ENCODE peak calls at places on chromosome 10, in seven cellular contexts. One of them, this sample, is unnamed.

GRCh38 chr10:99958287-99958686 is 51.5 kb downstream of the DNMBP start:
- DNase-seq in left lung: no peak
- DNase-seq in type B pancreatic cell: no peak
- DNase-seq in astrocyte of the spinal cord: peak; percentile 28
- DNase-seq in stomach: no peak
- DNase-seq in hepatocyte: no peak
- DNase-seq in RWPE1: no peak
- DNase-seq in this sample: no peak

GRCh38 chr10:126518186-126519080 is 130.2 kb upstream of the ADAM12 start:
- DNase-seq in left lung: no peak
- DNase-seq in hepatocyte: no peak
- DNase-seq in stomach: no peak
- DNase-seq in astrocyte of the spinal cord: no peak
- DNase-seq in RWPE1: no peak
- DNase-seq in type B pancreatic cell: no peak
- DNase-seq in this sample: no peak

GRCh38 chr10:26367771-26368170 is 70.4 kb upstream of the APBB1IP start:
- DNase-seq in RWPE1: peak; percentile 59
- DNase-seq in stomach: peak; percentile 51
- DNase-seq in hepatocyte: peak; percentile 85
- DNase-seq in astrocyte of the spinal cord: peak; percentile 17
- DNase-seq in left lung: no peak
- DNase-seq in type B pancreatic cell: no peak
- DNase-seq in this sample: peak; percentile 79

GRCh38 chr10:25858076-25858475 is 76.0 kb upstream of the MYO3A start:
- DNase-seq in type B pancreatic cell: no peak
- DNase-seq in stomach: no peak
- DNase-seq in RWPE1: no peak
- DNase-seq in hepatocyte: no peak
- DNase-seq in astrocyte of the spinal cord: no peak
- DNase-seq in left lung: no peak
- DNase-seq in this sample: no peak

GRCh38 chr10:21529236-21529910 is 3.9 kb upstream of the SKIDA1 start:
- DNase-seq in astrocyte of the spinal cord: no peak
- DNase-seq in RWPE1: no peak
- DNase-seq in left lung: no peak
- DNase-seq in hepatocyte: no peak
- DNase-seq in type B pancreatic cell: no peak
- DNase-seq in stomach: no peak
- DNase-seq in this sample: no peak

GRCh38 chr10:109062371-109062770 is 860.9 kb downstream of the XPNPEP1 start:
- DNase-seq in stomach: no peak
- DNase-seq in astrocyte of the spinal cord: peak; percentile 40
- DNase-seq in RWPE1: no peak
- DNase-seq in type B pancreatic cell: no peak
- DNase-seq in left lung: no peak
- DNase-seq in hepatocyte: peak; percentile 11
- DNase-seq in this sample: no peak

GRCh38 chr10:105756386-105756785 is 1115.3 kb downstream of the SORCS3 start:
- DNase-seq in type B pancreatic cell: no peak
- DNase-seq in astrocyte of the spinal cord: no peak
- DNase-seq in hepatocyte: no peak
- DNase-seq in stomach: no peak
- DNase-seq in left lung: no peak
- DNase-seq in RWPE1: no peak
- DNase-seq in this sample: no peak

GRCh38 chr10:99080275-99080816 is 155.3 kb downstream of the HPSE2 start:
- DNase-seq in astrocyte of the spinal cord: no peak
- DNase-seq in type B pancreatic cell: no peak
- DNase-seq in stomach: no peak
- DNase-seq in left lung: no peak
- DNase-seq in RWPE1: no peak
- DNase-seq in hepatocyte: no peak
- DNase-seq in this sample: no peak

GRCh38 chr10:26408858-26409494 is 29.2 kb upstream of the APBB1IP start:
- DNase-seq in stomach: no peak
- DNase-seq in left lung: no peak
- DNase-seq in type B pancreatic cell: no peak
- DNase-seq in RWPE1: no peak
- DNase-seq in hepatocyte: no peak
- DNase-seq in astrocyte of the spinal cord: no peak
- DNase-seq in this sample: no peak

GRCh38 chr10:119199231-119199992 is 8.0 kb upstream of the GRK5 start:
- DNase-seq in RWPE1: peak; percentile 64
- DNase-seq in astrocyte of the spinal cord: peak; percentile 85
- DNase-seq in hepatocyte: peak; percentile 88
- DNase-seq in stomach: peak; percentile 64
- DNase-seq in type B pancreatic cell: peak; percentile 73
- DNase-seq in left lung: peak; percentile 55
- DNase-seq in this sample: peak; percentile 44

GRCh38 chr10:30885423-30885822 is 146.2 kb downstream of the ZNF438 start:
- DNase-seq in astrocyte of the spinal cord: no peak
- DNase-seq in hepatocyte: no peak
- DNase-seq in type B pancreatic cell: no peak
- DNase-seq in left lung: no peak
- DNase-seq in stomach: no peak
- DNase-seq in RWPE1: no peak
- DNase-seq in this sample: no peak

GRCh38 chr10:103884681-103885139 is 29.3 kb upstream of the SH3PXD2A start:
- DNase-seq in hepatocyte: peak; percentile 76
- DNase-seq in RWPE1: peak; percentile 86
- DNase-seq in astrocyte of the spinal cord: peak; percentile 57
- DNase-seq in type B pancreatic cell: no peak
- DNase-seq in left lung: no peak
- DNase-seq in stomach: no peak
- DNase-seq in this sample: peak; percentile 52

GRCh38 chr10:178208-178607 is 43.0 kb downstream of the ZMYND11 start:
- DNase-seq in left lung: no peak
- DNase-seq in astrocyte of the spinal cord: peak; percentile 61
- DNase-seq in stomach: no peak
- DNase-seq in type B pancreatic cell: no peak
- DNase-seq in hepatocyte: peak; percentile 18
- DNase-seq in RWPE1: peak; percentile 36
- DNase-seq in this sample: no peak

GRCh38 chr10:13074562-13075451 is 25.2 kb upstream of the OPTN start:
- DNase-seq in astrocyte of the spinal cord: peak; percentile 74
- DNase-seq in hepatocyte: peak; percentile 89
- DNase-seq in RWPE1: peak; percentile 81
- DNase-seq in left lung: peak; percentile 57
- DNase-seq in type B pancreatic cell: no peak
- DNase-seq in stomach: peak; percentile 68
- DNase-seq in this sample: peak; percentile 75

GRCh38 chr10:88091490-88092061 is 228.2 kb downstream of the PTEN start:
- DNase-seq in type B pancreatic cell: no peak
- DNase-seq in RWPE1: peak; percentile 48
- DNase-seq in left lung: peak; percentile 53
- DNase-seq in stomach: peak; percentile 38
- DNase-seq in hepatocyte: no peak
- DNase-seq in astrocyte of the spinal cord: no peak
- DNase-seq in this sample: no peak

GRCh38 chr10:127300868-127301321 is 104.5 kb upstream of the INSYN2A start:
- DNase-seq in astrocyte of the spinal cord: no peak
- DNase-seq in left lung: no peak
- DNase-seq in stomach: peak; percentile 40
- DNase-seq in hepatocyte: peak; percentile 67
- DNase-seq in RWPE1: no peak
- DNase-seq in type B pancreatic cell: no peak
- DNase-seq in this sample: peak; percentile 19

GRCh38 chr10:67438605-67439258 is 257.3 kb downstream of the CTNNA3 start:
- DNase-seq in stomach: no peak
- DNase-seq in left lung: no peak
- DNase-seq in astrocyte of the spinal cord: no peak
- DNase-seq in hepatocyte: peak; percentile 28
- DNase-seq in RWPE1: no peak
- DNase-seq in type B pancreatic cell: no peak
- DNase-seq in this sample: no peak

GRCh38 chr10:86943316-86944030 is 13.9 kb downstream of the MMRN2 start:
- DNase-seq in hepatocyte: no peak
- DNase-seq in RWPE1: no peak
- DNase-seq in left lung: no peak
- DNase-seq in astrocyte of the spinal cord: no peak
- DNase-seq in type B pancreatic cell: peak; percentile 60
- DNase-seq in stomach: peak; percentile 24
- DNase-seq in this sample: no peak

GRCh38 chr10:27743736-27744477 is 1.7 kb downstream of the MKX start:
- DNase-seq in hepatocyte: peak; percentile 33
- DNase-seq in type B pancreatic cell: no peak
- DNase-seq in left lung: peak; percentile 35
- DNase-seq in astrocyte of the spinal cord: peak; percentile 19
- DNase-seq in stomach: no peak
- DNase-seq in RWPE1: no peak
- DNase-seq in this sample: no peak

GRCh38 chr10:123044391-123044790 is 35.6 kb downstream of the ACADSB start:
- DNase-seq in type B pancreatic cell: no peak
- DNase-seq in hepatocyte: no peak
- DNase-seq in stomach: no peak
- DNase-seq in RWPE1: peak; percentile 27
- DNase-seq in astrocyte of the spinal cord: peak; percentile 11
- DNase-seq in left lung: no peak
- DNase-seq in this sample: no peak

GRCh38 chr10:16156681-16157080 is 280.1 kb upstream of the PTER start:
- DNase-seq in hepatocyte: no peak
- DNase-seq in stomach: no peak
- DNase-seq in astrocyte of the spinal cord: no peak
- DNase-seq in RWPE1: no peak
- DNase-seq in left lung: no peak
- DNase-seq in type B pancreatic cell: no peak
- DNase-seq in this sample: no peak

DNA sequence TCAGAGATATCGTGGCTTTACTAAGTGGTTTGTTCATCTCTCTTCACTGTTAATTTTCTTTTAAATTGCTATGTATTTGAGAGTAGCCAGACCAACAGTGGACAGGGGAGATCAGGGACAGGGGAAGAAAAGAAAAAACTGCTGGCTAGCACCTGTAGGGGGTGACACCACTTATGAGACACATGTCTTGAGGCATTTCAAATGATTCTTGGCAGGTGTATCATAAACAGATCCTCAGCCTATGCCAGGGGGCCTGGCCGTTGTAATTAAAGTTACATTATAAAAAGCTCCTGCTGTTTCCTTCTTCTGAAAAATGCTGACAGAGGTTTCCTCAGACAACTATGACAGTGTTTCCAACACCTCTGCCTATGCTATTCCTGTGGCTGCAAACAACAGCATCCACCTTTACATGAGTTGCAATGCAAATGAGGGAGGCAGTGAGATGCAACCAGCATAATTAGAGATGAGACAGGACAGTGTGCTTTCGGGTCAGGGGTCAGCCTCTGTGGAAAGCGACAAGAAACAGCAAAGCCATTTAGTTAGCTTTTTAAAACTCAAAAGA is 281.0 kb upstream of the PTER start:
- DNase-seq in hepatocyte: peak; percentile 8
- DNase-seq in astrocyte of the spinal cord: no peak
- DNase-seq in type B pancreatic cell: no peak
- DNase-seq in stomach: no peak
- DNase-seq in left lung: no peak
- DNase-seq in RWPE1: no peak
- DNase-seq in this sample: no peak
- TF ChIP-seq CTCF in hepatocyte: peak; percentile 5
- TF ChIP-seq CTCF in astrocyte of the spinal cord: no peak
- TF ChIP-seq CTCF in type B pancreatic cell: no peak
- TF ChIP-seq CTCF in stomach: no peak
- TF ChIP-seq CTCF in left lung: no peak
- TF ChIP-seq CTCF in RWPE1: no peak
- TF ChIP-seq CTCF in this sample: no peak

GRCh38 chr10:92183199-92183598 is 107.7 kb downstream of the CPEB3 start:
- DNase-seq in astrocyte of the spinal cord: no peak
- DNase-seq in hepatocyte: no peak
- DNase-seq in RWPE1: no peak
- DNase-seq in left lung: no peak
- DNase-seq in stomach: no peak
- DNase-seq in type B pancreatic cell: no peak
- DNase-seq in this sample: no peak
- TF ChIP-seq CTCF in astrocyte of the spinal cord: no peak
- TF ChIP-seq CTCF in hepatocyte: no peak
- TF ChIP-seq CTCF in RWPE1: no peak
- TF ChIP-seq CTCF in left lung: no peak
- TF ChIP-seq CTCF in stomach: no peak
- TF ChIP-seq CTCF in type B pancreatic cell: no peak
- TF ChIP-seq CTCF in this sample: no peak

DNA sequence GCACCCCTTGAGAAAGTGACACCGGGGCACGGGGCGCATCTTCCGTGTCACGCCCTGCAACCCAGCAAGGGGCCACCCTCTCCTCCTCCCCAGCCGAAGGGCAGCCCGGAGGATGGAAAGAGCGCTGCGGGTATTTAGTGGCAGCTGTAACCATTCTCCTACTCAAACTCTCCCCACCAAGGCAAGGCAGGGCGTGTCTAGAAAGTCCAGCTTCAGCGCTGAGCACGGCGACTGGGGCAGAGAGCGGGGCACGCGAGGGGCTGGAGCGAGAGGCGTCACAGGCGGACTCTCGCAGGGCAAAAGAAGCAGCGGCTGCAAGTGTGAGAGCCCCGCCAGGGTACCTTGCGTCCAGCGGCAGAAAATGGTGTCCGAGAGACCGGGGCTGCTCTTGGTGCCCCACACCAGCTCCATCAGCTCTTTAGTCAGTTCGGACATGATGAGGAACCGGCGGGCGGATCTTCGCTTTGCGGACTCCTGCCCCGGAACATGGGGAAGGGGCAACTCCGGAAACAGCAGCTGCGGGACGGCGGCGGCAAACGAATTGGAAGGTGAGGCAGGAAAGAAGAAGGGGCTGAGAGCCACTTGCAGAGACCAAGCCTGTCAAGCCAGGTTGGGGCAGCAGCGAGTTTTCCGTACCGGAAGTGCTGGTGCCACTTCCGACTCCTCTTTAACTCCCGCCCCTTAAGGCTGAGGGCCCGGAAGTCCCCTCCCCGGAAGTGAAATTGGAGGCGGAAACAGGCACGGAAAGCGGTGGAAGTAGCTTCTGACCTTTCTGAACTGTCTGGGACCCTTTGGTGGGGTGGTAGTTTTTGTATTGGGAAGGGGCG is at the start of gene MINDY3:
- DNase-seq in hepatocyte: peak; percentile 86
- DNase-seq in stomach: peak; percentile 80
- DNase-seq in type B pancreatic cell: peak; percentile 75
- DNase-seq in RWPE1: peak; percentile 73
- DNase-seq in astrocyte of the spinal cord: peak; percentile 83
- DNase-seq in left lung: peak; percentile 88
- DNase-seq in this sample: peak; percentile 65
- TF ChIP-seq CTCF in hepatocyte: no peak
- TF ChIP-seq CTCF in stomach: no peak
- TF ChIP-seq CTCF in type B pancreatic cell: no peak
- TF ChIP-seq CTCF in RWPE1: no peak
- TF ChIP-seq CTCF in astrocyte of the spinal cord: no peak
- TF ChIP-seq CTCF in left lung: no peak
- TF ChIP-seq CTCF in this sample: no peak

GRCh38 chr10:110648743-110649651 is 4.9 kb downstream of the RBM20 start:
- DNase-seq in stomach: no peak
- DNase-seq in type B pancreatic cell: no peak
- DNase-seq in RWPE1: no peak
- DNase-seq in astrocyte of the spinal cord: no peak
- DNase-seq in hepatocyte: no peak
- DNase-seq in left lung: no peak
- DNase-seq in this sample: no peak
- TF ChIP-seq CTCF in stomach: no peak
- TF ChIP-seq CTCF in type B pancreatic cell: no peak
- TF ChIP-seq CTCF in RWPE1: no peak
- TF ChIP-seq CTCF in astrocyte of the spinal cord: peak; percentile 4
- TF ChIP-seq CTCF in hepatocyte: no peak
- TF ChIP-seq CTCF in left lung: no peak
- TF ChIP-seq CTCF in this sample: no peak

This sample was measured in Calu3.